ENCODE peak calls at places on chromosome 5, in five cellular contexts. One of them, this sample, is unnamed. For H3K79me2, the result is how much of the 10 kb centered on the place peaks cover.

GRCh38 chr5:143887302-143887638 is 75.3 kb downstream of the HMHB1 start:
- DNase-seq in astrocyte: peak
- DNase-seq in SK-N-SH: peak
- DNase-seq in hepatocyte: no peak
- DNase-seq in OCI-LY7: no peak
- DNase-seq in this sample: peak

GRCh38 chr5:145775893-145776444 is 59.2 kb downstream of the PRELID2 start:
- DNase-seq in hepatocyte: peak
- DNase-seq in astrocyte: peak
- DNase-seq in SK-N-SH: no peak
- DNase-seq in OCI-LY7: no peak
- DNase-seq in this sample: peak

GRCh38 chr5:179275941-179276837 is 69.1 kb downstream of the ADAMTS2 start:
- DNase-seq in hepatocyte: peak
- DNase-seq in astrocyte: peak
- DNase-seq in OCI-LY7: no peak
- DNase-seq in SK-N-SH: no peak
- DNase-seq in this sample: no peak

GRCh38 chr5:123429221-123429954 is 6.2 kb upstream of the CEP120 start:
- DNase-seq in hepatocyte: peak
- DNase-seq in OCI-LY7: no peak
- DNase-seq in astrocyte: no peak
- DNase-seq in SK-N-SH: no peak
- DNase-seq in this sample: no peak

GRCh38 chr5:69517763-69518212 is 25.2 kb downstream of the OCLN start:
- DNase-seq in OCI-LY7: no peak
- DNase-seq in SK-N-SH: no peak
- DNase-seq in hepatocyte: peak
- DNase-seq in astrocyte: peak
- DNase-seq in this sample: peak

GRCh38 chr5:159324097-159324760 is 6.1 kb downstream of the IL12B start:
- DNase-seq in OCI-LY7: no peak
- DNase-seq in astrocyte: peak
- DNase-seq in hepatocyte: no peak
- DNase-seq in SK-N-SH: no peak
- DNase-seq in this sample: peak

GRCh38 chr5:145568581-145568980 is 266.6 kb downstream of the PRELID2 start:
- DNase-seq in OCI-LY7: no peak
- DNase-seq in astrocyte: no peak
- DNase-seq in SK-N-SH: no peak
- DNase-seq in hepatocyte: no peak
- DNase-seq in this sample: peak

GRCh38 chr5:132238901-132239500 is 11.3 kb upstream of the P4HA2 start:
- DNase-seq in SK-N-SH: no peak
- DNase-seq in astrocyte: no peak
- DNase-seq in OCI-LY7: no peak
- DNase-seq in hepatocyte: no peak
- DNase-seq in this sample: no peak

GRCh38 chr5:27612161-27612560 is 573.8 kb upstream of the CDH9 start:
- DNase-seq in OCI-LY7: no peak
- DNase-seq in hepatocyte: no peak
- DNase-seq in astrocyte: no peak
- DNase-seq in SK-N-SH: no peak
- DNase-seq in this sample: no peak

GRCh38 chr5:18970000-18970399 is 1018.0 kb downstream of the CDH18 start:
- DNase-seq in SK-N-SH: no peak
- DNase-seq in astrocyte: no peak
- DNase-seq in hepatocyte: no peak
- DNase-seq in OCI-LY7: peak
- DNase-seq in this sample: no peak

GRCh38 chr5:159549046-159549445 is 218.8 kb upstream of the IL12B start:
- DNase-seq in SK-N-SH: no peak
- DNase-seq in OCI-LY7: no peak
- DNase-seq in astrocyte: no peak
- DNase-seq in hepatocyte: no peak
- DNase-seq in this sample: no peak

GRCh38 chr5:67163231-67163756 is 33.3 kb downstream of the CD180 start:
- DNase-seq in SK-N-SH: peak
- DNase-seq in hepatocyte: no peak
- DNase-seq in astrocyte: no peak
- DNase-seq in OCI-LY7: no peak
- DNase-seq in this sample: no peak

GRCh38 chr5:93395010-93395409 is 186.0 kb downstream of the NR2F1-AS1 start:
- DNase-seq in OCI-LY7: no peak
- DNase-seq in SK-N-SH: no peak
- DNase-seq in astrocyte: peak
- DNase-seq in hepatocyte: no peak
- DNase-seq in this sample: no peak

GRCh38 chr5:77761606-77762005 is 14.5 kb downstream of the TBCA start:
- DNase-seq in astrocyte: no peak
- DNase-seq in hepatocyte: no peak
- DNase-seq in OCI-LY7: no peak
- DNase-seq in SK-N-SH: no peak
- DNase-seq in this sample: no peak

GRCh38 chr5:71809446-71809845 is 90.4 kb downstream of the CARTPT start:
- DNase-seq in SK-N-SH: peak
- DNase-seq in astrocyte: peak
- DNase-seq in OCI-LY7: no peak
- DNase-seq in hepatocyte: no peak
- DNase-seq in this sample: no peak

GRCh38 chr5:178180141-178180863 is 6.9 kb downstream of the GMCL2 start:
- DNase-seq in astrocyte: no peak
- DNase-seq in hepatocyte: no peak
- DNase-seq in OCI-LY7: no peak
- DNase-seq in SK-N-SH: no peak
- DNase-seq in this sample: no peak

GRCh38 chr5:171863928-171864327 is 78.3 kb downstream of the SMIM23 start:
- DNase-seq in astrocyte: peak
- DNase-seq in hepatocyte: no peak
- DNase-seq in SK-N-SH: no peak
- DNase-seq in OCI-LY7: no peak
- DNase-seq in this sample: peak

GRCh38 chr5:68215208-68215887 is at the start of gene PIK3R1:
- DNase-seq in hepatocyte: peak
- DNase-seq in OCI-LY7: peak
- DNase-seq in SK-N-SH: peak
- DNase-seq in astrocyte: peak
- DNase-seq in this sample: peak

GRCh38 chr5:56359809-56360685 is 126.9 kb upstream of the ANKRD55 start:
- DNase-seq in OCI-LY7: no peak
- DNase-seq in hepatocyte: no peak
- DNase-seq in astrocyte: peak
- DNase-seq in SK-N-SH: no peak
- DNase-seq in this sample: no peak

GRCh38 chr5:392431-392988 is 50.5 kb upstream of the EXOC3 start:
- DNase-seq in astrocyte: peak
- DNase-seq in SK-N-SH: no peak
- DNase-seq in OCI-LY7: peak
- DNase-seq in hepatocyte: peak
- DNase-seq in this sample: peak

GRCh38 chr5:177093803-177094202 is 7.1 kb downstream of the FGFR4 start:
- DNase-seq in SK-N-SH: no peak
- DNase-seq in OCI-LY7: no peak
- DNase-seq in hepatocyte: no peak
- DNase-seq in astrocyte: no peak
- DNase-seq in this sample: no peak

GRCh38 chr5:78689893-78690592 is 41.5 kb upstream of the LHFPL2 start:
- DNase-seq in OCI-LY7: no peak
- DNase-seq in astrocyte: no peak
- DNase-seq in SK-N-SH: no peak
- DNase-seq in hepatocyte: no peak
- DNase-seq in this sample: no peak

GRCh38 chr5:127694518-127695171 is 8.5 kb upstream of the CCDC192 start:
- DNase-seq in astrocyte: no peak
- DNase-seq in hepatocyte: no peak
- DNase-seq in SK-N-SH: no peak
- DNase-seq in OCI-LY7: no peak
- DNase-seq in this sample: no peak

GRCh38 chr5:94818904-94819303 is 200.4 kb downstream of the SLF1 start:
- DNase-seq in OCI-LY7: no peak
- DNase-seq in SK-N-SH: no peak
- DNase-seq in hepatocyte: no peak
- DNase-seq in astrocyte: no peak
- DNase-seq in this sample: no peak

GRCh38 chr5:179343902-179344300 is 1.4 kb downstream of the ADAMTS2 start:
- DNase-seq in hepatocyte: peak
- DNase-seq in astrocyte: no peak
- DNase-seq in SK-N-SH: peak
- DNase-seq in OCI-LY7: no peak
- DNase-seq in this sample: no peak

GRCh38 chr5:97534166-97534565 is 351.1 kb upstream of the RIOK2 start:
- DNase-seq in astrocyte: peak
- DNase-seq in hepatocyte: peak
- DNase-seq in SK-N-SH: peak
- DNase-seq in OCI-LY7: peak
- DNase-seq in this sample: peak

GRCh38 chr5:180154821-180155220 is 54.2 kb downstream of the RASGEF1C start:
- DNase-seq in astrocyte: no peak
- DNase-seq in SK-N-SH: no peak
- DNase-seq in OCI-LY7: no peak
- DNase-seq in hepatocyte: peak
- DNase-seq in this sample: no peak

GRCh38 chr5:140043508-140043872 is 391 bp upstream of the NRG2 start:
- DNase-seq in astrocyte: no peak
- DNase-seq in hepatocyte: no peak
- DNase-seq in OCI-LY7: no peak
- DNase-seq in SK-N-SH: peak
- DNase-seq in this sample: no peak

GRCh38 chr5:131107128-131107527 is 57.9 kb downstream of the HINT1 start:
- DNase-seq in OCI-LY7: no peak
- DNase-seq in astrocyte: no peak
- DNase-seq in hepatocyte: no peak
- DNase-seq in SK-N-SH: no peak
- DNase-seq in this sample: no peak

GRCh38 chr5:151706906-151707305 is 20.2 kb upstream of the SPARC start:
- DNase-seq in astrocyte: peak
- DNase-seq in OCI-LY7: no peak
- DNase-seq in SK-N-SH: no peak
- DNase-seq in hepatocyte: no peak
- DNase-seq in this sample: peak

GRCh38 chr5:130323804-130324454 is 419.7 kb downstream of the CHSY3 start:
- DNase-seq in OCI-LY7: peak
- DNase-seq in SK-N-SH: no peak
- DNase-seq in astrocyte: peak
- DNase-seq in hepatocyte: no peak
- DNase-seq in this sample: peak

GRCh38 chr5:35741126-35741711 is 115.5 kb upstream of the IL7R start:
- DNase-seq in hepatocyte: peak
- DNase-seq in astrocyte: no peak
- DNase-seq in OCI-LY7: no peak
- DNase-seq in SK-N-SH: no peak
- DNase-seq in this sample: no peak

GRCh38 chr5:171285465-171285864 is 23.6 kb upstream of the TLX3 start:
- DNase-seq in SK-N-SH: no peak
- DNase-seq in OCI-LY7: no peak
- DNase-seq in hepatocyte: no peak
- DNase-seq in astrocyte: no peak
- DNase-seq in this sample: no peak

GRCh38 chr5:106732624-106733023 is 938.1 kb downstream of the EFNA5 start:
- DNase-seq in hepatocyte: no peak
- DNase-seq in OCI-LY7: no peak
- DNase-seq in SK-N-SH: no peak
- DNase-seq in astrocyte: no peak
- DNase-seq in this sample: no peak

GRCh38 chr5:163569284-163569683 is 63.9 kb downstream of the MAT2B start:
- DNase-seq in astrocyte: peak
- DNase-seq in OCI-LY7: no peak
- DNase-seq in SK-N-SH: peak
- DNase-seq in hepatocyte: no peak
- DNase-seq in this sample: peak

DNA sequence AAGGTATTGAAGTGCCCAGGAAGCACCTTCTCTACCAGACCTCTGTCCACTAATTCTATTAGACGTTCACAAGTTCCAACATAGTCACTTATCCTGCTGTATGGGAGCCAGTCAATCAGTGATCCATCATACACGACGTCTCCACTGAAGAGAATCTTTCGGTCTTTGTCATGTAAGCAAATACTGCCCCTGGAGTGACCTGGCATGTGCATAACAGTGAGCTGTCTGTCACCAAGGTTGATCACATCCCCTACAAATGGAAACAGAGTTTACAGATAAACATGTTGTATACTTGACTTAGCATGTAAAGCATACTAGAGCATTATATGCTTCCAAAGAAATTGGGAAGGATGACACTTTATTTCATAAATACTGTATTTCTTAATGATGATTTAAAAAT is 13.3 kb downstream of the MBLAC2 start:
- DNase-seq in astrocyte: no peak
- DNase-seq in SK-N-SH: no peak
- DNase-seq in hepatocyte: no peak
- DNase-seq in OCI-LY7: no peak
- DNase-seq in this sample: no peak
- H3K79me2 ChIP-seq in astrocyte: under half
- H3K79me2 ChIP-seq in SK-N-SH: under half
- H3K79me2 ChIP-seq in hepatocyte: under half
- H3K79me2 ChIP-seq in OCI-LY7: under half
- H3K79me2 ChIP-seq in this sample: under half

GRCh38 chr5:157652377-157652692 is at the start of gene SOX30:
- DNase-seq in OCI-LY7: no peak
- DNase-seq in astrocyte: no peak
- DNase-seq in SK-N-SH: no peak
- DNase-seq in hepatocyte: no peak
- DNase-seq in this sample: no peak
- H3K4me3 ChIP-seq in OCI-LY7: no peak
- H3K4me3 ChIP-seq in astrocyte: peak
- H3K4me3 ChIP-seq in SK-N-SH: no peak
- H3K4me3 ChIP-seq in hepatocyte: no peak
- H3K4me3 ChIP-seq in this sample: no peak

DNA sequence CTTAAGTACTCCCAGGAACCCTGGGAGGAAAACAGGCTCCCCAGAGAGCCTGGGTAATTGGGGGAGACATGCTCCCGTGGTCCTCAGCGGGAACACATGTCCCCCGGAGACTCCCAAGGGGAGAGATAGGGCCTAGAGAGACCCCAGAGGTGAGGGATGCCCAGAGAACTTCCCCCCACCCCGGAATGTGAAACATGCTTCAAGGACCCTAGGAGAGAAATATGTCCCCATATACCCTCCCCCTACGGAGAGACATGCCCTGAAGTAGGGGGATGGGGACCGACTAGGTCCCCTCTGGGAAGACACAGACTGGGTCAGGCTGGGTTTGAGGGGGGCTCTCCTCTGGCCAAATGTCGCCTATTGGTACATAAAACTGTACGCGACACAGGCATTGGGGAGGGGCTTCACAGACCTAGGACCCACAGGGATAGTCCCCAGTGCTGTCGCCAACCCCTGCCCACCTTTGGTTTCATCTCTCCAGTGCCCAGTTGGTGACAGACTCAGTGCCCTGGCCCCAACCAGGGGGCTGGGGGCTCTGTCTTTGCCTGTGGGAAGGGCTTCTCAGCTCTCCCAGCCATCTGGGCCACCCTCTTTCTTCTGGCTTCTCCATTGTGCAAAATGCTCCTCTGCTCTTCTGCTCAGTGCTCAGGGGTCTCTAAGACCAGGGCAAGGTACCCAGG is 26.9 kb downstream of the PCDH1 start:
- DNase-seq in OCI-LY7: no peak
- DNase-seq in astrocyte: no peak
- DNase-seq in SK-N-SH: no peak
- DNase-seq in hepatocyte: no peak
- DNase-seq in this sample: no peak
- H2AFZ ChIP-seq in OCI-LY7: no peak
- H2AFZ ChIP-seq in astrocyte: no peak
- H2AFZ ChIP-seq in SK-N-SH: peak
- H2AFZ ChIP-seq in hepatocyte: no peak
- H2AFZ ChIP-seq in this sample: no peak

GRCh38 chr5:80852331-80853245 is 107.6 kb upstream of the RASGRF2 start:
- DNase-seq in astrocyte: peak
- DNase-seq in hepatocyte: no peak
- DNase-seq in OCI-LY7: no peak
- DNase-seq in SK-N-SH: no peak
- DNase-seq in this sample: no peak
- H3K79me2 ChIP-seq in astrocyte: under half
- H3K79me2 ChIP-seq in hepatocyte: under half
- H3K79me2 ChIP-seq in OCI-LY7: under half
- H3K79me2 ChIP-seq in SK-N-SH: under half
- H3K79me2 ChIP-seq in this sample: under half

This sample was measured in mammary epithelial cell.